ENCODE peak calls at places on chromosome 2, in eight cellular contexts. One of them, this sample, is unnamed.

GRCh38 chr2:238989484-238989883 is 141.6 kb downstream of the TWIST2 start:
- DNase-seq in uterus: no peak
- DNase-seq in gastrocnemius medialis: no peak
- DNase-seq in fibroblast of the aortic adventitia: no peak
- DNase-seq in testis: no peak
- DNase-seq in GM12865: no peak
- DNase-seq in AG10803: no peak
- DNase-seq in astrocyte: no peak
- DNase-seq in this sample: no peak

GRCh38 chr2:201908901-201909300 is 102.6 kb downstream of the CDK15 start:
- DNase-seq in uterus: no peak
- DNase-seq in AG10803: no peak
- DNase-seq in gastrocnemius medialis: no peak
- DNase-seq in fibroblast of the aortic adventitia: peak; percentile 16
- DNase-seq in astrocyte: peak; percentile 69
- DNase-seq in GM12865: no peak
- DNase-seq in testis: no peak
- DNase-seq in this sample: no peak

GRCh38 chr2:177295479-177295878 is 31.0 kb upstream of the NFE2L2 start:
- DNase-seq in astrocyte: peak; percentile 51
- DNase-seq in testis: peak; percentile 58
- DNase-seq in GM12865: no peak
- DNase-seq in gastrocnemius medialis: no peak
- DNase-seq in fibroblast of the aortic adventitia: peak; percentile 95
- DNase-seq in AG10803: peak; percentile 89
- DNase-seq in uterus: peak; percentile 68
- DNase-seq in this sample: no peak

GRCh38 chr2:160288324-160288723 is 88.3 kb upstream of the ITGB6 start:
- DNase-seq in AG10803: peak; percentile 48
- DNase-seq in GM12865: no peak
- DNase-seq in fibroblast of the aortic adventitia: peak; percentile 42
- DNase-seq in astrocyte: no peak
- DNase-seq in gastrocnemius medialis: no peak
- DNase-seq in uterus: no peak
- DNase-seq in testis: no peak
- DNase-seq in this sample: no peak

GRCh38 chr2:96819876-96820511 is 3.9 kb downstream of the CNNM3 start:
- DNase-seq in astrocyte: no peak
- DNase-seq in GM12865: no peak
- DNase-seq in testis: no peak
- DNase-seq in uterus: no peak
- DNase-seq in AG10803: no peak
- DNase-seq in fibroblast of the aortic adventitia: no peak
- DNase-seq in gastrocnemius medialis: no peak
- DNase-seq in this sample: no peak

GRCh38 chr2:10389596-10389995 is 58.5 kb downstream of the ODC1 start:
- DNase-seq in gastrocnemius medialis: no peak
- DNase-seq in testis: no peak
- DNase-seq in uterus: no peak
- DNase-seq in GM12865: no peak
- DNase-seq in fibroblast of the aortic adventitia: peak; percentile 25
- DNase-seq in AG10803: peak; percentile 88
- DNase-seq in astrocyte: no peak
- DNase-seq in this sample: no peak

GRCh38 chr2:239953418-239954061 is 71.6 kb downstream of the NDUFA10 start:
- DNase-seq in astrocyte: peak; percentile 60
- DNase-seq in uterus: peak; percentile 57
- DNase-seq in testis: peak; percentile 85
- DNase-seq in GM12865: no peak
- DNase-seq in gastrocnemius medialis: peak; percentile 39
- DNase-seq in fibroblast of the aortic adventitia: peak; percentile 37
- DNase-seq in AG10803: peak; percentile 43
- DNase-seq in this sample: no peak

GRCh38 chr2:64622443-64623231 is 31.1 kb downstream of the SERTAD2 start:
- DNase-seq in uterus: peak; percentile 32
- DNase-seq in fibroblast of the aortic adventitia: peak; percentile 37
- DNase-seq in astrocyte: no peak
- DNase-seq in GM12865: no peak
- DNase-seq in gastrocnemius medialis: no peak
- DNase-seq in testis: peak; percentile 43
- DNase-seq in AG10803: no peak
- DNase-seq in this sample: no peak

GRCh38 chr2:129812071-129812470 is 167.4 kb upstream of the RAB6C start:
- DNase-seq in fibroblast of the aortic adventitia: no peak
- DNase-seq in uterus: no peak
- DNase-seq in astrocyte: no peak
- DNase-seq in gastrocnemius medialis: peak; percentile 46
- DNase-seq in GM12865: peak; percentile 20
- DNase-seq in AG10803: no peak
- DNase-seq in testis: peak; percentile 56
- DNase-seq in this sample: peak; percentile 47

GRCh38 chr2:237604960-237605359 is 14.4 kb upstream of the RAB17 start:
- DNase-seq in AG10803: peak; percentile 41
- DNase-seq in fibroblast of the aortic adventitia: peak; percentile 49
- DNase-seq in GM12865: no peak
- DNase-seq in gastrocnemius medialis: no peak
- DNase-seq in astrocyte: no peak
- DNase-seq in uterus: no peak
- DNase-seq in testis: no peak
- DNase-seq in this sample: no peak

GRCh38 chr2:11553661-11554429 is 20.0 kb downstream of the GREB1 start:
- DNase-seq in testis: peak; percentile 12
- DNase-seq in AG10803: peak; percentile 37
- DNase-seq in astrocyte: peak; percentile 55
- DNase-seq in fibroblast of the aortic adventitia: no peak
- DNase-seq in GM12865: no peak
- DNase-seq in gastrocnemius medialis: no peak
- DNase-seq in uterus: no peak
- DNase-seq in this sample: no peak

GRCh38 chr2:58449286-58450010 is 208.3 kb upstream of the FANCL start:
- DNase-seq in uterus: no peak
- DNase-seq in AG10803: no peak
- DNase-seq in fibroblast of the aortic adventitia: no peak
- DNase-seq in GM12865: peak; percentile 23
- DNase-seq in gastrocnemius medialis: no peak
- DNase-seq in testis: no peak
- DNase-seq in astrocyte: peak; percentile 51
- DNase-seq in this sample: peak; percentile 28

GRCh38 chr2:61889212-61889956 is 928 bp upstream of the CCT4 start:
- DNase-seq in AG10803: no peak
- DNase-seq in GM12865: peak; percentile 12
- DNase-seq in gastrocnemius medialis: peak; percentile 14
- DNase-seq in uterus: peak; percentile 34
- DNase-seq in fibroblast of the aortic adventitia: no peak
- DNase-seq in astrocyte: no peak
- DNase-seq in testis: peak; percentile 32
- DNase-seq in this sample: peak; percentile 33

GRCh38 chr2:61887684-61888303 is 662 bp downstream of the CCT4 start:
- DNase-seq in GM12865: peak; percentile 29
- DNase-seq in gastrocnemius medialis: no peak
- DNase-seq in astrocyte: peak; percentile 47
- DNase-seq in uterus: no peak
- DNase-seq in AG10803: peak; percentile 63
- DNase-seq in testis: peak; percentile 30
- DNase-seq in fibroblast of the aortic adventitia: peak; percentile 49
- DNase-seq in this sample: no peak

GRCh38 chr2:61882850-61883249 is 5.6 kb downstream of the CCT4 start:
- DNase-seq in gastrocnemius medialis: no peak
- DNase-seq in fibroblast of the aortic adventitia: no peak
- DNase-seq in AG10803: no peak
- DNase-seq in GM12865: no peak
- DNase-seq in astrocyte: no peak
- DNase-seq in uterus: no peak
- DNase-seq in testis: no peak
- DNase-seq in this sample: no peak

GRCh38 chr2:61885896-61886603 is 2.4 kb downstream of the CCT4 start:
- DNase-seq in GM12865: no peak
- DNase-seq in AG10803: no peak
- DNase-seq in fibroblast of the aortic adventitia: no peak
- DNase-seq in gastrocnemius medialis: no peak
- DNase-seq in testis: no peak
- DNase-seq in uterus: no peak
- DNase-seq in astrocyte: no peak
- DNase-seq in this sample: no peak
- H3K4me3 ChIP-seq in GM12865: no peak overlapping the region
- H3K4me3 ChIP-seq in AG10803: no peak overlapping the region
- H3K4me3 ChIP-seq in fibroblast of the aortic adventitia: peak overlapping the region; percentile 39
- H3K4me3 ChIP-seq in gastrocnemius medialis: no peak overlapping the region
- H3K4me3 ChIP-seq in testis: no peak overlapping the region
- H3K4me3 ChIP-seq in uterus: no peak overlapping the region
- H3K4me3 ChIP-seq in astrocyte: peak overlapping the region; percentile 31
- H3K4me3 ChIP-seq in this sample: peak overlapping the region; percentile 95

GRCh38 chr2:230865766-230866703 is 1.3 kb downstream of the ITM2C start:
- DNase-seq in testis: peak; percentile 46
- DNase-seq in fibroblast of the aortic adventitia: no peak
- DNase-seq in GM12865: peak; percentile 41
- DNase-seq in astrocyte: no peak
- DNase-seq in uterus: peak; percentile 36
- DNase-seq in gastrocnemius medialis: no peak
- DNase-seq in AG10803: peak; percentile 16
- DNase-seq in this sample: no peak

GRCh38 chr2:230864122-230864604 is 579 bp upstream of the ITM2C start:
- DNase-seq in GM12865: no peak
- DNase-seq in fibroblast of the aortic adventitia: no peak
- DNase-seq in uterus: no peak
- DNase-seq in AG10803: no peak
- DNase-seq in astrocyte: no peak
- DNase-seq in gastrocnemius medialis: no peak
- DNase-seq in testis: no peak
- DNase-seq in this sample: peak; percentile 13

GRCh38 chr2:230865324-230865765 is 603 bp downstream of the ITM2C start:
- DNase-seq in gastrocnemius medialis: no peak
- DNase-seq in uterus: no peak
- DNase-seq in GM12865: no peak
- DNase-seq in AG10803: no peak
- DNase-seq in astrocyte: no peak
- DNase-seq in testis: no peak
- DNase-seq in fibroblast of the aortic adventitia: no peak
- DNase-seq in this sample: no peak

GRCh38 chr2:230863442-230864121 is 1.2 kb upstream of the ITM2C start:
- DNase-seq in testis: no peak
- DNase-seq in GM12865: no peak
- DNase-seq in AG10803: no peak
- DNase-seq in gastrocnemius medialis: no peak
- DNase-seq in astrocyte: no peak
- DNase-seq in fibroblast of the aortic adventitia: no peak
- DNase-seq in uterus: no peak
- DNase-seq in this sample: peak; percentile 11

GRCh38 chr2:230864605-230865323 is at the start of gene ITM2C:
- DNase-seq in fibroblast of the aortic adventitia: peak; percentile 43
- DNase-seq in testis: peak; percentile 75
- DNase-seq in uterus: peak; percentile 63
- DNase-seq in astrocyte: peak; percentile 25
- DNase-seq in GM12865: peak; percentile 83
- DNase-seq in gastrocnemius medialis: no peak
- DNase-seq in AG10803: peak; percentile 54
- DNase-seq in this sample: peak; percentile 85
- TF ChIP-seq CTCF in fibroblast of the aortic adventitia: peak; percentile 27
- TF ChIP-seq CTCF in testis: peak; percentile 21
- TF ChIP-seq CTCF in uterus: peak; percentile 42
- TF ChIP-seq CTCF in astrocyte: no peak
- TF ChIP-seq CTCF in GM12865: peak; percentile 66
- TF ChIP-seq CTCF in gastrocnemius medialis: no peak
- TF ChIP-seq CTCF in AG10803: peak; percentile 23
- TF ChIP-seq CTCF in this sample: peak; percentile 39

GRCh38 chr2:197248623-197249022 is 62.0 kb downstream of the ANKRD44 start:
- DNase-seq in astrocyte: peak; percentile 10
- DNase-seq in testis: peak; percentile 18
- DNase-seq in uterus: no peak
- DNase-seq in fibroblast of the aortic adventitia: no peak
- DNase-seq in gastrocnemius medialis: peak; percentile 17
- DNase-seq in GM12865: peak; percentile 68
- DNase-seq in AG10803: peak; percentile 75
- DNase-seq in this sample: no peak

GRCh38 chr2:197248001-197248401 is 62.6 kb downstream of the ANKRD44 start:
- DNase-seq in uterus: no peak
- DNase-seq in fibroblast of the aortic adventitia: no peak
- DNase-seq in AG10803: no peak
- DNase-seq in GM12865: no peak
- DNase-seq in astrocyte: no peak
- DNase-seq in testis: no peak
- DNase-seq in gastrocnemius medialis: no peak
- DNase-seq in this sample: no peak

GRCh38 chr2:197251576-197251975 is 59.0 kb downstream of the ANKRD44 start:
- DNase-seq in fibroblast of the aortic adventitia: peak; percentile 55
- DNase-seq in AG10803: peak; percentile 73
- DNase-seq in astrocyte: peak; percentile 47
- DNase-seq in gastrocnemius medialis: no peak
- DNase-seq in GM12865: no peak
- DNase-seq in uterus: no peak
- DNase-seq in testis: no peak
- DNase-seq in this sample: no peak

GRCh38 chr2:197251163-197251562 is 59.4 kb downstream of the ANKRD44 start:
- DNase-seq in testis: no peak
- DNase-seq in gastrocnemius medialis: no peak
- DNase-seq in AG10803: no peak
- DNase-seq in fibroblast of the aortic adventitia: no peak
- DNase-seq in astrocyte: no peak
- DNase-seq in uterus: no peak
- DNase-seq in GM12865: no peak
- DNase-seq in this sample: no peak

DNA sequence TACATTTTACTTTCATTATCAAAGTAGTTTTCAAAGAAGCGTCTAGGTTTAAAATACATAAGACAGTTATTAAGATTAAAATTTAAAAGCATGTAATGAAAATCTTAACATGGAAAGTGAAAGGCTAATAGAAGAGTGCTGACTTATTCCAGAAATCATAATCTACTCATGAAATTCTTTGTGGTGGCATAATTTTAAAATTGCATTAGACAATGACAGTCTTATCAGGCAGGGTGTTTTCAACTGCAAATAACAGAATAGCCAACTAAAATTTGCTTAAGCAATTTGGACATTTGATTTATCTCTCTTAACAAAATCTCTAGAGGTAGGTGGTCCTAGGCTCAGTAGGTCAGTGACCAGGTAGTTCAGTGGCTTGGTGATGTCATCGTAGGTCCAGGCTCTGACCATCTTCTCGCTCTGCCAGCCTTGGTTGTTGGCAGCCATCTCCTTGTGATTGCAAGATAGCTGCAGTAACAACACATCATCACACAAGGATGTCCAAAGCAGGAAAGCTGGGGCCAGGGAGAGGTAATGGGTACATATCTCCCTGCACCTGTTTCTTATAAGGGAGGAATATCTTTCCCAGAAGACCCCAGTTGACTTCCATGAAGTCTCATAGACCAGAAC is 60.7 kb downstream of the ANKRD44 start:
- DNase-seq in gastrocnemius medialis: no peak
- DNase-seq in testis: no peak
- DNase-seq in uterus: no peak
- DNase-seq in fibroblast of the aortic adventitia: no peak
- DNase-seq in astrocyte: no peak
- DNase-seq in AG10803: no peak
- DNase-seq in GM12865: no peak
- DNase-seq in this sample: no peak
- H3K4me3 ChIP-seq in gastrocnemius medialis: no peak overlapping the region
- H3K4me3 ChIP-seq in testis: no peak overlapping the region
- H3K4me3 ChIP-seq in uterus: no peak overlapping the region
- H3K4me3 ChIP-seq in fibroblast of the aortic adventitia: no peak overlapping the region
- H3K4me3 ChIP-seq in astrocyte: no peak overlapping the region
- H3K4me3 ChIP-seq in AG10803: no peak overlapping the region
- H3K4me3 ChIP-seq in GM12865: no peak overlapping the region
- H3K4me3 ChIP-seq in this sample: no peak overlapping the region

GRCh38 chr2:141611-142010 is 95.3 kb upstream of the FAM110C start:
- DNase-seq in uterus: no peak
- DNase-seq in testis: no peak
- DNase-seq in astrocyte: no peak
- DNase-seq in fibroblast of the aortic adventitia: no peak
- DNase-seq in GM12865: no peak
- DNase-seq in AG10803: no peak
- DNase-seq in gastrocnemius medialis: no peak
- DNase-seq in this sample: no peak

GRCh38 chr2:145407-145806 is 99.1 kb upstream of the FAM110C start:
- DNase-seq in AG10803: no peak
- DNase-seq in GM12865: no peak
- DNase-seq in astrocyte: no peak
- DNase-seq in fibroblast of the aortic adventitia: no peak
- DNase-seq in gastrocnemius medialis: no peak
- DNase-seq in testis: no peak
- DNase-seq in uterus: no peak
- DNase-seq in this sample: no peak
- TF ChIP-seq CTCF in AG10803: no peak
- TF ChIP-seq CTCF in GM12865: no peak
- TF ChIP-seq CTCF in astrocyte: no peak
- TF ChIP-seq CTCF in fibroblast of the aortic adventitia: no peak
- TF ChIP-seq CTCF in gastrocnemius medialis: no peak
- TF ChIP-seq CTCF in testis: no peak
- TF ChIP-seq CTCF in uterus: no peak
- TF ChIP-seq CTCF in this sample: no peak

This sample was measured in GM06990.